ENCODE peak calls at places on chromosomes 5 and 9, in four cellular contexts. C is GM12878, R is HL-60, Q is K562. P is an unnamed sample.

GRCh38 chr9:132986114-132986513 is 7.6 kb downstream of the GFI1B start:
- DNase-seq in R (no peak), Q (no peak), C (no peak), P (no peak)

GRCh38 chr5:147310059-147310704 is 75.4 kb downstream of the STK32A start:
- DNase-seq in Q (no peak), R (peak), C (no peak), P (no peak)

GRCh38 chr5:151283120-151283825 is 20.3 kb downstream of the SLC36A3 start:
- DNase-seq in Q (no peak), C (no peak), R (no peak), P (no peak)

GRCh38 chr5:122014232-122014940 is 52.6 kb downstream of the SRFBP1 start:
- DNase-seq in Q (no peak), C (no peak), R (no peak), P (no peak)

GRCh38 chr5:119315516-119315949 is 40.3 kb upstream of the TNFAIP8 start:
- DNase-seq in R (peak), C (peak), Q (peak), P (peak)

GRCh38 chr5:40291338-40291737 is 388.4 kb upstream of the PTGER4 start:
- DNase-seq in R (no peak), Q (no peak), C (no peak), P (no peak)

GRCh38 chr9:19156805-19157204 is 29.5 kb upstream of the PLIN2 start:
- DNase-seq in C (no peak), Q (no peak), R (no peak), P (no peak)

GRCh38 chr5:73387630-73388370 is 60.8 kb downstream of the FOXD1 start:
- DNase-seq in R (peak), C (peak), Q (no peak), P (no peak)

GRCh38 chr5:109105631-109106267 is 304.0 kb downstream of the PJA2 start:
- DNase-seq in C (no peak), R (no peak), Q (no peak), P (no peak)

GRCh38 chr5:67493676-67494075 is 297.1 kb upstream of the CD180 start:
- DNase-seq in C (no peak), R (peak), Q (no peak), P (no peak)

GRCh38 chr5:33513786-33514185 is 73.0 kb downstream of the TARS1 start:
- DNase-seq in Q (no peak), C (no peak), R (no peak), P (no peak)

GRCh38 chr9:27888661-27889295 is 315.5 kb upstream of the C9orf72 start:
- DNase-seq in R (peak), C (peak), Q (peak), P (peak)

GRCh38 chr5:180209137-180209581 is at the start of gene RASGEF1C:
- DNase-seq in Q (peak), C (no peak), R (peak), P (peak)

GRCh38 chr9:123357748-123358059 is 1.7 kb downstream of the CRB2 start:
- DNase-seq in Q (no peak), R (no peak), C (no peak), P (peak)

GRCh38 chr5:150521522-150521817 is 13.5 kb downstream of the NDST1 start:
- DNase-seq in C (no peak), R (no peak), Q (no peak), P (no peak)

GRCh38 chr5:41406424-41406823 is 104.0 kb downstream of the PLCXD3 start:
- DNase-seq in Q (no peak), C (no peak), R (no peak), P (no peak)

GRCh38 chr9:136259517-136259813 is 13.9 kb upstream of the QSOX2 start:
- DNase-seq in R (no peak), Q (no peak), C (no peak), P (no peak)

GRCh38 chr5:14928661-14929060 is 57.1 kb upstream of the ANKH start:
- DNase-seq in C (no peak), R (no peak), Q (no peak), P (no peak)

GRCh38 chr5:113748403-113748802 is 234.9 kb downstream of the YTHDC2 start:
- DNase-seq in C (no peak), Q (no peak), R (no peak), P (no peak)

GRCh38 chr9:132283863-132284262 is 70.9 kb downstream of the SETX start:
- DNase-seq in Q (no peak), R (no peak), C (no peak), P (no peak)

GRCh38 chr5:58648846-58649245 is 66.0 kb downstream of the RAB3C start:
- DNase-seq in C (no peak), Q (no peak), R (no peak), P (no peak)

GRCh38 chr9:92626484-92626883 is 43.4 kb downstream of the IPPK start:
- DNase-seq in Q (no peak), R (no peak), C (no peak), P (no peak)

GRCh38 chr9:129639034-129639630 is 2.8 kb downstream of the ASB6 start:
- DNase-seq in C (no peak), R (no peak), Q (no peak), P (no peak)

GRCh38 chr9:129639756-129640085 is 2.2 kb downstream of the ASB6 start:
- DNase-seq in Q (no peak), C (no peak), R (no peak), P (no peak)

GRCh38 chr9:129640871-129641750 is 840 bp downstream of the ASB6 start:
- DNase-seq in R (no peak), C (no peak), Q (no peak), P (peak)

GRCh38 chr9:129641751-129642585 is at the start of gene ASB6:
- DNase-seq in Q (peak), C (peak), R (peak), P (peak)

DNA sequence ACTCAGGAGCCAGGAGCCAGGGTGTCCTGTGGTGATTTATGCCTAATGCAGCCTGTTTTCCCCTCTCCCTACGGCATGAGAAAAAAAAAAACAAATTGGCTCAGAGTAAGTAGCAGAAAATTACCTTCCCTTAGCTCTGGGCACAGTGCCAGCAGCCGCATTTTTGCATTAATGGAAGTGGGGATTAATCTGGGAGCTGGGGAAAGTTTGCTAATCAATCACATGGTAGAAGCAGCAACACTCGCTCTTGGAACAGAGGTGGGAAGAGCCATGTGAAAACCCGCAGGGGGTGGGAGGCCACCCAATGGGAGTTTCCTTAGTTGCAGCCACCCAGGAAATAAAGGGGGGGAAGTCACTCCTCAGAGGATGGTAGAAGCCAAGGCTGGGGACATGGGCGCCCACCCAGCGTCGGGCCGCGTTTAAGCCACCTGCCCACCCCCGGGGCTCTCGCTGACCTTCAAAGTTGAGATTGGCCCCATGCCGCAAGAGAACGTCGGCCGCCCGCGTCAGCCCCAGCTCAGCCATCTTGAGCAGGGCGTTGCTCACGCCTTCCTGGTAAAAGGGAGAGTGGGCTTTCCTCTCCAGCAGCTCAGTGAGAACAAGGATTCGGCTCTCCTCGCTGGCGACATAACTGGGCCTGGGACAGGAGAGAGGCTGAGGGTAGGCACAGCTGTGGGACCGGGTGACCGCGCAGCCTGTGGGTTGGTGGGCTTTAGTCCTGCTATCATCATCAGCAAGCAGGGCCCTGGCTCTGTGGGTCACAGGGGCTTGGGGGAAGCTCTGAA is 1.7 kb downstream of the ASB6 start:
- DNase-seq in Q (no peak), R (peak), C (no peak), P (no peak)
- TF ChIP-seq SPI1 in Q (no peak), R (no peak), C (no peak), P (no peak)

GRCh38 chr5:138464018-138464387 is 1.3 kb upstream of the EGR1 start:
- DNase-seq in R (peak), C (peak), Q (peak), P (peak)

GRCh38 chr5:138459311-138459710 is 6.0 kb upstream of the EGR1 start:
- DNase-seq in R (peak), Q (no peak), C (no peak), P (no peak)

GRCh38 chr5:138460032-138460693 is 5.1 kb upstream of the EGR1 start:
- DNase-seq in C (no peak), R (no peak), Q (no peak), P (no peak)

GRCh38 chr5:138463335-138464017 is 1.8 kb upstream of the EGR1 start:
- DNase-seq in C (no peak), Q (peak), R (no peak), P (no peak)

DNA sequence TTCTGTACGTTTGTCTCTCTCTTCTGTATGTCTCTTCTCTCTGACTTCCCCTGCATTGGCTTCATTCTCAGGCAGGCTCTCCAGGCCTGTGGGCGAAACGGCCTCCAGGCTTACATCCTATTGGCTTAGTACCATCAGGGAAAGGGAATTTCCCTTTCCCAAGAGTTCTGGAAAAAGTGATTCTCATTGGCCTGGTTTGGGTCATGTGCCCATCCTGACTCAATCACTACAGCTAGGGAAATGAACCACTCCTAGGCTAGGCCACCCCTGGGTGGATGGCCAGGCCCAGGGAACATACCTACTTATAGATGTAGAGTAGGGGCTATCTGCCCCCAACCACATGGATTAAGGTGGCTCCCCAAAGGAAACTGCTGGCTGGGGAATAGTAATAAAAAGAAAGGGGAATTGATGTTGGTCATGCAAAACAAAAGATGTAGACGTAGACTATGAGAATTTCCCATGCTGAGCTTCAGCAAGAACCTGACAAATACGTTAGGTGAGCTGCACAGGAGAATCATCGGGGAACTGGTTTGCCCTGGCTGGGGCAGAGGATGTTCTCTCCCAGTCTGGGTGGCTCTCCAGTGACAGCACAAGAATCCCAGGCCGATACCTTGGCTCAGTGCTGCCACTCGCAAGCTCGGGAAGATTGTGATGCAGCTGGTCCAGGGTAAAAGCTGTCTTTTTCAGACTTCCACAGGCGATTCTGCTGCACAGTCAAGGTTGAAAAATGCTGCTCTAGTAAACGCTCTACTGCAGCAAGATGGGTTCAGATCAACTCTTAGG is 3.7 kb upstream of the EGR1 start:
- DNase-seq in Q (no peak), R (no peak), C (no peak), P (no peak)
- TF ChIP-seq SPI1 in Q (no peak), R (no peak), C (no peak), P (no peak)

GRCh38 chr5:135703026-135703550 is 124.3 kb upstream of the CXCL14 start:
- DNase-seq in Q (no peak), R (no peak), C (no peak), P (no peak)

GRCh38 chr5:135697959-135698345 is 119.2 kb upstream of the CXCL14 start:
- DNase-seq in C (no peak), Q (no peak), R (no peak), P (no peak)

GRCh38 chr5:135697251-135697958 is 118.6 kb upstream of the CXCL14 start:
- DNase-seq in R (no peak), C (no peak), Q (no peak), P (no peak)

GRCh38 chr5:135702191-135702590 is 123.4 kb upstream of the CXCL14 start:
- DNase-seq in R (no peak), Q (no peak), C (no peak), P (no peak)

DNA sequence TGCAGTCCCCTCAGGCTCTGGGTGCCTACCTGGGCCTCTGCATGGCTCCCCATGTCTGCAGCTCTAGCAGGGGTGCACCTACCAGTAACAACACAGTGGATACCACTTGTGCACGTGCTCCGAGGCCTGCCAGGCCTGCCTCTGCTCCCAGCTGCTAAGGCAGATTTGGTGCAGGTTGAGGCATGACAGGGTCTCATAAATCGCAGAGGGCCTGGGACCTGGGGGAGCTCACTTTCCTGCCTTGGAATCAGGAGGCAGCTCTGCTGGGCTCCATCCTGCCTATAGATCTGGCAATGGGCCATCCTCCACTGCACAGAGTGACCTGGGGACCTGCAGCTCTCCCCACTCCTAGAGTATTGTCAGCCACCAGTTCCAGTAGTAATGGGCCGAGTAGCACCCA is 121.9 kb upstream of the CXCL14 start:
- DNase-seq in Q (no peak), R (no peak), C (no peak), P (no peak)
- TF ChIP-seq SPI1 in Q (no peak), R (no peak), C (no peak), P (no peak)

DNA sequence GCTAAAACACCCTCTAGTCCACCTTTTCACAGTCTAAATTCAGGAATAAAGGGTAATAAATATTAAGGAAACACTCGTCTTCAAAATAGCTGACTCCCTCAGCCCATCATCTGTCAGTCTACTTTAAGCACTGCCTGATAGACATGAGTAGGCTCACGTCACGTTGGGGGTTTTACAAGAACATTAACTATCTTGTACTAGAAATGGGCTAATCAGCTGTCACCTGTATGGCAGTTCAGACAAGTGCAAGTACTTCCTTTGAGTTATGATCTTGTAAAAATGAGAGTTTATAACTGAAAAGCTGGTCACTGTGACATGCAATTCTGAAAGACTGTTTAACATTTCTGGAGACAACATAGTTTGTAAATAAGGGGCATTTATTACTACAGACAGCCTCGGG is 936.7 kb upstream of the CTNND2 start:
- DNase-seq in R (no peak), C (no peak), Q (no peak), P (no peak)
- TF ChIP-seq SPI1 in R (no peak), C (no peak), Q (no peak), P (no peak)